ENCODE peak calls at places on chromosomes 11 and 22, in ten cellular contexts. T is central memory CD4-positive, alpha-beta T cell; P is amniotic stem cell; C is fibroblast of lung; B is activated CD8-positive, alpha-beta memory T cell treated with anti-CD3 and anti-CD28 coated beads for 48 hours; N is mucosa of descending colon; I is C1 segment of cervical spinal cord; E is NCI-H1092; K is activated CD4-positive, alpha-beta T cell treated with anti-CD3 and anti-CD28 coated beads for 1 hour; D is K562. U is an unnamed sample.

GRCh38 chr11:14538271-14538925 is 18.2 kb upstream of the PSMA1 start:
- DNase-seq in T (no peak), P (no peak), C (no peak), B (no peak), N (no peak), I (peak), E (no peak), K (no peak), D (no peak), U (no peak)

GRCh38 chr11:76395296-76395695 is 14.2 kb downstream of the GVQW3 start:
- DNase-seq in T (no peak), P (no peak), C (no peak), B (no peak), N (no peak), I (no peak), E (no peak), K (no peak), D (no peak), U (no peak)

GRCh38 chr22:49021926-49022815 is 805.5 kb downstream of the BRD1 start:
- DNase-seq in T (no peak), P (no peak), C (no peak), B (no peak), N (peak), I (no peak), E (no peak), K (no peak), D (no peak), U (no peak)

GRCh38 chr11:67584205-67584880 is 731 bp downstream of the GSTP1 start:
- DNase-seq in T (no peak), P (no peak), C (peak), B (no peak), N (peak), I (peak), E (no peak), K (no peak), D (peak), U (peak)

GRCh38 chr11:100978942-100979341 is 150.7 kb downstream of the PGR start:
- DNase-seq in T (no peak), P (no peak), C (no peak), B (no peak), N (no peak), I (no peak), E (no peak), K (no peak), D (no peak), U (no peak)

GRCh38 chr11:1472180-1473005 is 14.2 kb downstream of the MOB2 start:
- DNase-seq in T (no peak), P (no peak), C (no peak), B (no peak), N (peak), I (no peak), E (no peak), K (no peak), D (no peak), U (no peak)

GRCh38 chr11:133386852-133387251 is 145.4 kb downstream of the OPCML start:
- DNase-seq in T (no peak), P (no peak), C (no peak), B (no peak), N (no peak), I (no peak), E (no peak), K (no peak), D (no peak), U (no peak)

GRCh38 chr11:13620063-13620462 is 48.4 kb upstream of the FAR1 start:
- DNase-seq in T (no peak), P (no peak), C (no peak), B (no peak), N (no peak), I (no peak), E (no peak), K (no peak), D (no peak), U (no peak)

GRCh38 chr22:35661377-35661937 is 13.2 kb downstream of the APOL6 start:
- DNase-seq in T (no peak), P (no peak), C (peak), B (no peak), N (no peak), I (no peak), E (no peak), K (no peak), D (no peak), U (no peak)

GRCh38 chr11:34632105-34632780 is 11.3 kb downstream of the EHF start:
- DNase-seq in T (no peak), P (no peak), C (no peak), B (no peak), N (no peak), I (peak), E (peak), K (no peak), D (no peak), U (no peak)

GRCh38 chr11:82750643-82751139 is 17.0 kb upstream of the FAM181B start:
- DNase-seq in T (peak), P (no peak), C (no peak), B (no peak), N (no peak), I (no peak), E (no peak), K (no peak), D (no peak), U (no peak)

GRCh38 chr11:95502522-95502921 is 271.5 kb upstream of the SESN3 start:
- DNase-seq in T (no peak), P (no peak), C (no peak), B (no peak), N (no peak), I (no peak), E (no peak), K (no peak), D (no peak), U (no peak)

GRCh38 chr11:8060801-8061554 is 20.0 kb upstream of the TUB start:
- DNase-seq in T (no peak), P (no peak), C (no peak), B (no peak), N (no peak), I (no peak), E (no peak), K (no peak), D (no peak), U (no peak)

GRCh38 chr22:44738347-44738715 is 14.0 kb upstream of the ARHGAP8 start:
- DNase-seq in T (no peak), P (no peak), C (no peak), B (no peak), N (peak), I (no peak), E (no peak), K (no peak), D (peak), U (no peak)

GRCh38 chr22:44357296-44357961 is 44.7 kb upstream of the SHISAL1 start:
- DNase-seq in T (no peak), P (no peak), C (no peak), B (no peak), N (peak), I (no peak), E (no peak), K (no peak), D (no peak), U (no peak)

GRCh38 chr11:100719362-100719761 is 32.3 kb downstream of the ARHGAP42 start:
- DNase-seq in T (no peak), P (no peak), C (peak), B (no peak), N (no peak), I (no peak), E (peak), K (no peak), D (no peak), U (no peak)

GRCh38 chr11:19676508-19677379 is 35.9 kb upstream of the NAV2 start:
- DNase-seq in T (no peak), P (no peak), C (no peak), B (no peak), N (no peak), I (peak), E (no peak), K (no peak), D (no peak), U (no peak)

GRCh38 chr11:61683116-61683515 is 2.9 kb downstream of the DAGLA start:
- DNase-seq in T (no peak), P (no peak), C (no peak), B (no peak), N (no peak), I (no peak), E (no peak), K (no peak), D (no peak), U (no peak)

GRCh38 chr11:28701760-28702449 is 593.7 kb downstream of the METTL15 start:
- DNase-seq in T (no peak), P (no peak), C (no peak), B (no peak), N (no peak), I (no peak), E (no peak), K (no peak), D (no peak), U (no peak)

GRCh38 chr22:46578824-46579561 is 41.2 kb upstream of the GRAMD4 start:
- DNase-seq in T (no peak), P (no peak), C (peak), B (no peak), N (peak), I (no peak), E (no peak), K (no peak), D (no peak), U (no peak)

GRCh38 chr11:61035086-61035835 is 63.8 kb downstream of the CD6 start:
- DNase-seq in T (peak), P (no peak), C (no peak), B (no peak), N (no peak), I (no peak), E (no peak), K (no peak), D (no peak), U (peak)

GRCh38 chr11:94525933-94526332 is 13.7 kb downstream of the C11orf97 start:
- DNase-seq in T (no peak), P (peak), C (peak), B (no peak), N (peak), I (no peak), E (no peak), K (no peak), D (no peak), U (peak)

GRCh38 chr11:12430351-12430750 is 53.0 kb downstream of the PARVA start:
- DNase-seq in T (no peak), P (no peak), C (peak), B (no peak), N (no peak), I (no peak), E (no peak), K (no peak), D (no peak), U (no peak)

GRCh38 chr11:118791961-118792578 is 1.1 kb upstream of the DDX6 start:
- DNase-seq in T (peak), P (no peak), C (no peak), B (peak), N (no peak), I (no peak), E (no peak), K (peak), D (peak), U (peak)

GRCh38 chr22:50289942-50290630 is 17.4 kb downstream of the PLXNB2 start:
- DNase-seq in T (no peak), P (no peak), C (no peak), B (no peak), N (no peak), I (no peak), E (no peak), K (no peak), D (no peak), U (no peak)

GRCh38 chr11:34223021-34223813 is 117.8 kb downstream of the NAT10 start:
- DNase-seq in T (no peak), P (no peak), C (peak), B (no peak), N (peak), I (no peak), E (no peak), K (no peak), D (no peak), U (no peak)

GRCh38 chr11:83306385-83307080 is 20.4 kb upstream of the CCDC90B start:
- DNase-seq in T (no peak), P (no peak), C (no peak), B (no peak), N (no peak), I (no peak), E (no peak), K (no peak), D (no peak), U (no peak)

GRCh38 chr11:102680945-102681344 is 24.6 kb downstream of the MMP27 start:
- DNase-seq in T (no peak), P (no peak), C (peak), B (no peak), N (no peak), I (no peak), E (no peak), K (no peak), D (no peak), U (no peak)